ENCODE peak calls at places on chromosomes 16 and 17, in nine cellular contexts. R is stimulated activated naive CD8-positive, alpha-beta T cell treated with anti-CD3 and anti-CD28 coated beads, Interleukin-15, amount 100 ng/mL, for 72 hours; O is GM12878; K is CD8-positive, alpha-beta T cell; E is CD4-positive, CD25-positive, alpha-beta regulatory T cell; X is T-cell; I is heart right ventricle; H is pancreas; G is aorta. Y is an unnamed sample.

GRCh38 chr16:8798174-8798527 is 512 bp downstream of the PMM2 start:
- ATAC-seq in E (no peak), X (no peak), K (peak), G (no peak), I (peak), R (peak), O (peak), H (peak), Y (no peak)

GRCh38 chr17:20779521-20779920 is 200.0 kb downstream of the CDRT15L2 start:
- ATAC-seq in I (no peak), R (no peak), E (no peak), H (no peak), X (no peak), G (no peak), K (no peak), O (no peak), Y (no peak)

GRCh38 chr17:61002316-61002736 is 324.7 kb downstream of the BCAS3 start:
- ATAC-seq in E (no peak), G (no peak), H (peak), O (peak), I (peak), K (no peak), R (no peak), X (no peak), Y (no peak)

GRCh38 chr17:16255481-16255901 is 38.5 kb downstream of the PIGL start:
- ATAC-seq in G (peak), O (no peak), K (no peak), H (peak), R (no peak), I (peak), X (no peak), E (no peak), Y (peak)

GRCh38 chr16:3131755-3132377 is 3.0 kb upstream of the ZNF213 start:
- ATAC-seq in O (peak), E (no peak), H (no peak), K (no peak), R (no peak), I (no peak), X (no peak), G (no peak), Y (no peak)

GRCh38 chr16:30032083-30032819 is 1.2 kb upstream of the TLCD3B start:
- ATAC-seq in K (peak), X (peak), O (peak), R (peak), H (peak), I (no peak), G (peak), E (peak), Y (no peak)

GRCh38 chr17:34167359-34167758 is 87.7 kb upstream of the CCL2 start:
- ATAC-seq in R (no peak), I (peak), K (no peak), E (no peak), O (no peak), G (no peak), X (no peak), H (peak), Y (no peak)

GRCh38 chr17:46764709-46765401 is 53.6 kb downstream of the WNT3 start:
- ATAC-seq in X (no peak), K (no peak), E (no peak), O (no peak), H (peak), I (peak), R (no peak), G (peak), Y (peak)

GRCh38 chr16:75333770-75334169 is 82.3 kb upstream of the BCAR1 start:
- ATAC-seq in O (peak), H (no peak), X (no peak), E (no peak), I (no peak), R (no peak), G (no peak), K (no peak), Y (no peak)

GRCh38 chr16:30875881-30876791 is 17.7 kb downstream of the BCL7C start:
- ATAC-seq in E (peak), I (peak), K (peak), H (peak), X (peak), G (no peak), R (peak), O (peak), Y (no peak)

GRCh38 chr17:59296190-59296589 is 35.3 kb upstream of the YPEL2 start:
- ATAC-seq in X (no peak), R (no peak), G (no peak), K (no peak), O (no peak), I (no peak), E (no peak), H (no peak), Y (no peak)

GRCh38 chr16:4213721-4214120 is 28.2 kb downstream of the SRL start:
- ATAC-seq in I (no peak), K (no peak), X (no peak), O (no peak), E (no peak), R (no peak), H (no peak), G (no peak), Y (no peak)

GRCh38 chr16:8959921-8960787 is 3.6 kb downstream of the USP7 start:
- ATAC-seq in R (peak), O (peak), X (no peak), G (no peak), H (no peak), K (no peak), E (no peak), I (no peak), Y (no peak)

GRCh38 chr16:19133600-19133999 is 19.8 kb downstream of the ITPRIPL2 start:
- ATAC-seq in E (no peak), H (no peak), I (no peak), K (no peak), R (no peak), G (no peak), O (no peak), X (no peak), Y (no peak)

GRCh38 chr16:2317231-2318020 is 23.1 kb downstream of the ABCA3 start:
- ATAC-seq in K (no peak), G (peak), E (no peak), R (no peak), H (no peak), I (no peak), X (no peak), O (no peak), Y (no peak)

GRCh38 chr16:56514845-56515244 is 5.0 kb downstream of the BBS2 start:
- ATAC-seq in K (no peak), I (no peak), E (no peak), R (no peak), G (no peak), H (no peak), X (no peak), O (no peak), Y (no peak)

GRCh38 chr17:61462734-61463067 is 10.5 kb downstream of the TBX4 start:
- ATAC-seq in I (no peak), R (peak), H (no peak), G (no peak), X (no peak), K (no peak), O (no peak), E (no peak), Y (no peak)

GRCh38 chr16:10240854-10241613 is 58.8 kb upstream of the GRIN2A start:
- ATAC-seq in H (no peak), E (no peak), O (no peak), I (no peak), K (no peak), X (no peak), R (no peak), G (no peak), Y (no peak)

GRCh38 chr17:21286771-21287702 is 2.5 kb downstream of the MAP2K3 start:
- ATAC-seq in O (peak), G (no peak), R (peak), H (peak), K (peak), E (no peak), I (no peak), X (no peak), Y (no peak)

GRCh38 chr17:10698116-10698818 is 873 bp downstream of the ADPRM start:
- ATAC-seq in I (no peak), E (no peak), R (no peak), X (no peak), O (no peak), H (peak), K (no peak), G (no peak), Y (no peak)

GRCh38 chr17:3475812-3476686 is at the start of gene ASPA:
- ATAC-seq in R (no peak), K (no peak), I (no peak), X (no peak), G (peak), E (no peak), O (no peak), H (peak), Y (peak)

GRCh38 chr16:85347213-85347591 is 234.9 kb upstream of the CIBAR2 start:
- ATAC-seq in X (no peak), O (peak), H (no peak), E (no peak), G (no peak), I (no peak), R (no peak), K (no peak), Y (no peak)

GRCh38 chr16:80914379-80915078 is 92.2 kb downstream of the CMC2 start:
- ATAC-seq in H (no peak), G (no peak), I (no peak), O (no peak), X (no peak), E (no peak), R (no peak), K (no peak), Y (no peak)

GRCh38 chr16:85448557-85449194 is 164.4 kb upstream of the GSE1 start:
- ATAC-seq in H (peak), O (peak), E (peak), I (no peak), X (peak), R (peak), G (peak), K (peak), Y (no peak)

GRCh38 chr17:81491761-81492160 is 20.8 kb downstream of the ACTG1 start:
- ATAC-seq in G (no peak), O (no peak), H (no peak), I (no peak), K (no peak), X (no peak), E (no peak), R (no peak), Y (no peak)

Y was measured in gastroesophageal sphincter.